ENCODE peak calls at places on chromosomes 11 and 22, in eight cellular contexts. A is pancreas; O is brain microvascular endothelial cell; V is bronchial epithelial cell; W is AG10803; E is tibial artery; H is CD8-positive, alpha-beta T cell; N is RWPE1. M is an unnamed sample.

GRCh38 chr11:101126551-101127347 is 2.9 kb downstream of the PGR start:
- DNase-seq in O (no peak), A (no peak), E (peak), V (no peak), H (no peak), N (no peak), W (peak), M (peak)

GRCh38 chr11:47591764-47592163 is 2.4 kb downstream of the C1QTNF4 start:
- DNase-seq in V (no peak), W (no peak), A (no peak), H (no peak), O (no peak), E (no peak), N (no peak), M (no peak)

GRCh38 chr11:114140826-114141225 is 81.3 kb downstream of the ZBTB16 start:
- DNase-seq in E (no peak), A (no peak), H (no peak), W (no peak), N (no peak), O (no peak), V (no peak), M (no peak)

GRCh38 chr11:68216171-68216938 is 3.3 kb upstream of the KMT5B start:
- DNase-seq in A (peak), H (no peak), V (no peak), E (no peak), O (no peak), W (no peak), N (no peak), M (no peak)

GRCh38 chr22:25125693-25126357 is 73.8 kb upstream of the CRYBB3 start:
- DNase-seq in N (no peak), V (no peak), W (no peak), H (no peak), E (no peak), A (no peak), O (no peak), M (no peak)

GRCh38 chr11:58730507-58731089 is 1.1 kb downstream of the GLYAT start:
- DNase-seq in E (no peak), N (no peak), W (peak), A (no peak), O (no peak), H (no peak), V (peak), M (no peak)

GRCh38 chr11:86222081-86222480 is 22.5 kb upstream of the EED start:
- DNase-seq in A (no peak), O (no peak), V (no peak), H (no peak), N (no peak), W (no peak), E (no peak), M (no peak)

GRCh38 chr11:131033151-131033651 is 116.9 kb upstream of the SNX19 start:
- DNase-seq in W (peak), A (no peak), E (no peak), V (peak), O (peak), H (no peak), N (peak), M (no peak)

GRCh38 chr11:107224836-107225235 is 206.6 kb upstream of the GUCY1A2 start:
- DNase-seq in W (no peak), A (no peak), V (no peak), E (no peak), H (no peak), O (no peak), N (no peak), M (no peak)

GRCh38 chr11:2445107-2445947 is 519 bp downstream of the KCNQ1 start:
- DNase-seq in V (no peak), E (peak), A (no peak), N (no peak), W (no peak), O (no peak), H (no peak), M (no peak)

GRCh38 chr11:55457641-55458040 is 89.9 kb downstream of the OR4A15 start:
- DNase-seq in N (no peak), W (no peak), V (no peak), O (no peak), A (no peak), E (no peak), H (no peak), M (no peak)

DNA sequence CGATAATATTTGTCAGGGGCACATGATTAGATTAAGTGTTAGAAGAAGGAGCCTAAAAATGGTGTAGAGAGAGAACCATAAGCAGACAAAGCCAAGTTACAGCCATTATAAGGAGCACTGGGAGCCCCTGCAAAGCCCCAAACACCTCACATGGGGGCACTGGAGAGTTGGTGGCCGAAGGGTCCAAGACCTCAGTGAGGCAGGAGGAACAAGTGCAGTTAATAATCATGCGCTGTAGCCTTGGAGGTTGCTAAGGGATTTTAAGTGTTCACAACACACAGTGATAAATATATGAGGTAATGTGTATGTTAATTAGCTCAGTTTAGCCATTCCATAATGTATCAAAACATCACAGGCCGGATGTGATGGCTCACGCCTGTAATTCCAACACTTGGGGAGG is 54.4 kb upstream of the JAM3 start:
- DNase-seq in N (no peak), V (peak), W (no peak), A (no peak), H (no peak), O (no peak), E (no peak), M (no peak)
- TF ChIP-seq CTCF in N (no peak), V (no peak), W (peak), A (no peak), H (no peak), O (peak), E (peak), M (peak)

GRCh38 chr22:33756508-33756949 is 163.7 kb downstream of the LARGE1 start:
- DNase-seq in E (no peak), N (no peak), W (no peak), A (no peak), O (no peak), V (no peak), H (no peak), M (no peak)
- TF ChIP-seq CTCF in E (no peak), N (no peak), W (peak), A (no peak), O (no peak), V (no peak), H (no peak), M (no peak)

GRCh38 chr22:29320546-29320945 is 5.0 kb upstream of the RASL10A start:
- DNase-seq in N (no peak), H (no peak), V (no peak), W (no peak), E (no peak), O (no peak), A (no peak), M (no peak)
- TF ChIP-seq CTCF in N (peak), H (no peak), V (peak), W (peak), E (no peak), O (peak), A (no peak), M (peak)

GRCh38 chr22:37777122-37777687 is 30.5 kb upstream of the GCAT start:
- DNase-seq in W (peak), N (peak), H (no peak), O (peak), E (peak), A (peak), V (peak), M (no peak)

GRCh38 chr22:37784829-37785495 is 22.8 kb upstream of the GCAT start:
- DNase-seq in O (no peak), V (peak), W (no peak), N (no peak), A (no peak), H (no peak), E (no peak), M (no peak)

GRCh38 chr22:37778370-37779009 is 29.2 kb upstream of the GCAT start:
- DNase-seq in E (no peak), V (no peak), N (no peak), O (no peak), W (no peak), H (no peak), A (no peak), M (no peak)

GRCh38 chr22:37781434-37782059 is 26.2 kb upstream of the GCAT start:
- DNase-seq in W (no peak), N (no peak), O (no peak), H (no peak), A (no peak), E (no peak), V (no peak), M (no peak)

GRCh38 chr22:37782340-37783168 is 25.2 kb upstream of the GCAT start:
- DNase-seq in H (no peak), E (no peak), V (peak), W (peak), A (no peak), N (no peak), O (no peak), M (no peak)
- TF ChIP-seq CTCF in H (no peak), E (no peak), V (no peak), W (peak), A (no peak), N (no peak), O (peak), M (peak)

GRCh38 chr11:60700689-60701508 is 1.5 kb downstream of the MS4A8 start:
- DNase-seq in V (peak), A (peak), E (no peak), W (no peak), O (no peak), N (peak), H (no peak), M (peak)
- TF ChIP-seq CTCF in V (peak), A (peak), E (no peak), W (no peak), O (peak), N (peak), H (no peak), M (peak)

GRCh38 chr22:45832180-45832579 is 144.8 kb downstream of the WNT7B start:
- DNase-seq in E (no peak), V (no peak), H (no peak), W (no peak), N (no peak), A (no peak), O (no peak), M (no peak)
- TF ChIP-seq CTCF in E (no peak), V (no peak), H (no peak), W (no peak), N (no peak), A (no peak), O (peak), M (peak)

GRCh38 chr22:22061085-22062077 is 78.8 kb upstream of the TOP3B start:
- DNase-seq in H (no peak), W (peak), V (peak), O (peak), N (peak), E (no peak), A (no peak), M (no peak)
- TF ChIP-seq CTCF in H (no peak), W (peak), V (peak), O (peak), N (peak), E (peak), A (no peak), M (peak)

DNA sequence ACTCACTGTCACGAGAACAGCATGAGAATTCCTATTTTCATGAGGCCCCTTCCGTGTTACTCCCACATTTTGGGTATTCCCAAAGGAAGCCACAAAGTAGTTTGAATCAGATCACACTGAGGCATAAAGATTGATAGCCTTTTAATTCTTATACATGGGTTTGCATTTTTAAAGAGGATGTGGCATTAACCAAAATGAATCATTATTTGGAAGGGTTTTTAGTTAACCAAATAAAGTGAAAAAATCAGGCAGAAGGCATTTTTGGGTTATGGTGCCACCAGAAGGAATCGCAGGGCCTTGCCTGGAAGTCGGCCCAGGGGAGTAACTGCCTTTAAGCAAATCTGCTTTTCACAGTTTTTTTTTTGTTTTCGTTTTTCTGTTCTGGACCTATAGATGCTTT is 55.4 kb downstream of the HSD17B12 start:
- DNase-seq in E (no peak), W (peak), V (peak), A (no peak), H (no peak), N (no peak), O (no peak), M (no peak)
- TF ChIP-seq CTCF in E (no peak), W (peak), V (no peak), A (no peak), H (no peak), N (no peak), O (peak), M (no peak)